ENCODE peak calls at places on chromosomes 16 and 17, in ten cellular contexts. B, X, N, C, D, Q, K, R, F and Z are unnamed samples.

GRCh38 chr16:50093607-50094570 is 28.1 kb downstream of the HEATR3 start:
- DNase-seq in Q (peak), F (peak), K (no peak), C (peak), R (no peak), B (peak), D (peak), X (no peak), N (peak), Z (no peak)

GRCh38 chr16:11420895-11421294 is 75.6 kb downstream of the RMI2 start:
- DNase-seq in F (no peak), N (no peak), D (no peak), C (no peak), X (no peak), B (no peak), Q (no peak), K (no peak), R (no peak), Z (no peak)

GRCh38 chr16:31696968-31697743 is 169.5 kb downstream of the AHSP start:
- DNase-seq in C (no peak), D (no peak), F (peak), Q (no peak), X (peak), B (no peak), K (peak), N (peak), R (no peak), Z (no peak)

GRCh38 chr17:64209356-64209941 is 53.6 kb downstream of the TEX2 start:
- DNase-seq in B (no peak), D (no peak), K (no peak), C (no peak), Q (no peak), F (no peak), R (no peak), N (no peak), X (no peak), Z (no peak)

GRCh38 chr16:65062736-65063583 is 58.9 kb downstream of the CDH11 start:
- DNase-seq in K (no peak), D (no peak), Q (no peak), R (no peak), N (no peak), B (no peak), C (no peak), F (no peak), X (no peak), Z (no peak)

GRCh38 chr17:77491921-77492445 is 351.2 kb downstream of the SEC14L1 start:
- DNase-seq in D (peak), Q (no peak), N (no peak), F (no peak), X (no peak), C (peak), R (no peak), B (peak), K (peak), Z (no peak)

GRCh38 chr17:51461578-51462004 is 201.2 kb downstream of the UTP18 start:
- DNase-seq in B (no peak), F (peak), C (peak), X (peak), R (peak), K (peak), Q (peak), N (peak), D (peak), Z (peak)

GRCh38 chr17:29722411-29723198 is 99.9 kb upstream of the CORO6 start:
- DNase-seq in Q (peak), D (peak), C (no peak), X (no peak), B (no peak), F (peak), K (no peak), N (peak), R (peak), Z (no peak)

GRCh38 chr17:40777459-40777858 is 4.9 kb downstream of the KRT27 start:
- DNase-seq in K (no peak), R (no peak), B (no peak), D (no peak), X (no peak), F (no peak), N (no peak), C (no peak), Q (no peak), Z (no peak)

GRCh38 chr16:79994413-79994812 is 393.9 kb upstream of the MAF start:
- DNase-seq in K (no peak), Q (no peak), C (no peak), D (no peak), N (no peak), R (no peak), F (no peak), X (no peak), B (no peak), Z (no peak)

GRCh38 chr17:76735586-76736348 is 1.4 kb downstream of the SRSF2 start:
- DNase-seq in K (no peak), C (no peak), B (no peak), Q (no peak), N (no peak), F (no peak), D (no peak), X (no peak), R (no peak), Z (no peak)

GRCh38 chr16:11836653-11837244 is 14.6 kb downstream of the RSL1D1 start:
- DNase-seq in X (no peak), B (no peak), C (no peak), N (peak), R (no peak), D (no peak), K (no peak), Q (no peak), F (peak), Z (no peak)

GRCh38 chr16:14672403-14672971 is 21.6 kb downstream of the PLA2G10 start:
- DNase-seq in D (no peak), C (no peak), B (no peak), X (no peak), Q (no peak), F (no peak), N (no peak), R (no peak), K (no peak), Z (no peak)

GRCh38 chr16:159136-159849 is 6.5 kb upstream of the HBM start:
- DNase-seq in N (no peak), X (no peak), R (no peak), F (no peak), K (no peak), C (no peak), B (no peak), D (no peak), Q (no peak), Z (no peak)

GRCh38 chr17:49016775-49017463 is 19.7 kb downstream of the IGF2BP1 start:
- DNase-seq in R (no peak), K (peak), F (peak), Q (no peak), N (peak), C (no peak), D (no peak), B (peak), X (no peak), Z (no peak)

GRCh38 chr17:79686476-79686875 is 44.3 kb upstream of the ENPP7 start:
- DNase-seq in D (no peak), Q (no peak), F (no peak), R (no peak), C (no peak), B (no peak), N (no peak), K (no peak), X (no peak), Z (no peak)

GRCh38 chr16:89919535-89920406 is 1.1 kb downstream of the MC1R start:
- DNase-seq in R (no peak), C (no peak), F (no peak), B (no peak), N (no peak), Q (no peak), K (no peak), X (no peak), D (no peak), Z (no peak)

GRCh38 chr17:57541472-57542394 is 203.4 kb downstream of the CCDC182 start:
- DNase-seq in N (peak), Q (peak), F (no peak), K (peak), C (no peak), D (no peak), B (peak), X (no peak), R (no peak), Z (no peak)

GRCh38 chr17:19703106-19703775 is 13.1 kb downstream of the SLC47A2 start:
- DNase-seq in F (no peak), N (no peak), D (no peak), K (peak), Q (no peak), C (no peak), X (peak), R (no peak), B (no peak), Z (no peak)

GRCh38 chr16:58411736-58412614 is 19.7 kb downstream of the GINS3 start:
- DNase-seq in X (no peak), N (no peak), K (peak), D (no peak), B (no peak), F (no peak), R (no peak), Q (no peak), C (no peak), Z (no peak)